ENCODE peak calls at places on chromosome 20, in six cellular contexts. One of them, this sample, is unnamed.

GRCh38 chr20:51712501-51713212 is 55.5 kb downstream of the ATP9A start:
- DNase-seq in cardiac fibroblast: peak; percentile 49
- DNase-seq in mucosa of descending colon: no peak
- DNase-seq in CD8-positive, alpha-beta T cell: no peak
- DNase-seq in AG04450: no peak
- DNase-seq in HFF-Myc: no peak
- DNase-seq in this sample: peak; percentile 34

GRCh38 chr20:45781391-45781931 is 10.2 kb downstream of the WFDC3 start:
- DNase-seq in cardiac fibroblast: peak; percentile 90
- DNase-seq in mucosa of descending colon: no peak
- DNase-seq in CD8-positive, alpha-beta T cell: no peak
- DNase-seq in AG04450: peak; percentile 83
- DNase-seq in HFF-Myc: peak; percentile 95
- DNase-seq in this sample: peak; percentile 99

GRCh38 chr20:35199696-35200095 is 26.8 kb upstream of the MMP24 start:
- DNase-seq in cardiac fibroblast: peak; percentile 70
- DNase-seq in mucosa of descending colon: no peak
- DNase-seq in CD8-positive, alpha-beta T cell: no peak
- DNase-seq in AG04450: no peak
- DNase-seq in HFF-Myc: no peak
- DNase-seq in this sample: peak; percentile 53

GRCh38 chr20:16580127-16580526 is 6.9 kb upstream of the KIF16B start:
- DNase-seq in cardiac fibroblast: peak; percentile 79
- DNase-seq in mucosa of descending colon: no peak
- DNase-seq in CD8-positive, alpha-beta T cell: no peak
- DNase-seq in AG04450: no peak
- DNase-seq in HFF-Myc: no peak
- DNase-seq in this sample: peak; percentile 60

GRCh38 chr20:50750145-50750671 is 18.8 kb downstream of the PARD6B start:
- DNase-seq in cardiac fibroblast: no peak
- DNase-seq in mucosa of descending colon: no peak
- DNase-seq in CD8-positive, alpha-beta T cell: no peak
- DNase-seq in AG04450: no peak
- DNase-seq in HFF-Myc: no peak
- DNase-seq in this sample: no peak

GRCh38 chr20:33392016-33392415 is 9.3 kb downstream of the CDK5RAP1 start:
- DNase-seq in cardiac fibroblast: peak; percentile 67
- DNase-seq in mucosa of descending colon: no peak
- DNase-seq in CD8-positive, alpha-beta T cell: no peak
- DNase-seq in AG04450: peak; percentile 24
- DNase-seq in HFF-Myc: peak; percentile 73
- DNase-seq in this sample: peak; percentile 83

GRCh38 chr20:17562804-17563305 is 7.0 kb upstream of the DSTN start:
- DNase-seq in cardiac fibroblast: peak; percentile 81
- DNase-seq in mucosa of descending colon: no peak
- DNase-seq in CD8-positive, alpha-beta T cell: no peak
- DNase-seq in AG04450: no peak
- DNase-seq in HFF-Myc: no peak
- DNase-seq in this sample: peak; percentile 85

GRCh38 chr20:40607927-40608326 is 81.1 kb downstream of the MAFB start:
- DNase-seq in cardiac fibroblast: no peak
- DNase-seq in mucosa of descending colon: no peak
- DNase-seq in CD8-positive, alpha-beta T cell: no peak
- DNase-seq in AG04450: no peak
- DNase-seq in HFF-Myc: no peak
- DNase-seq in this sample: no peak

GRCh38 chr20:39067526-39068216 is 105.5 kb downstream of the DHX35 start:
- DNase-seq in cardiac fibroblast: peak; percentile 63
- DNase-seq in mucosa of descending colon: no peak
- DNase-seq in CD8-positive, alpha-beta T cell: no peak
- DNase-seq in AG04450: peak; percentile 16
- DNase-seq in HFF-Myc: no peak
- DNase-seq in this sample: peak; percentile 23

GRCh38 chr20:987677-988076 is 14.4 kb downstream of the RSPO4 start:
- DNase-seq in cardiac fibroblast: no peak
- DNase-seq in mucosa of descending colon: no peak
- DNase-seq in CD8-positive, alpha-beta T cell: no peak
- DNase-seq in AG04450: no peak
- DNase-seq in HFF-Myc: no peak
- DNase-seq in this sample: no peak

GRCh38 chr20:10643560-10643873 is 30.3 kb downstream of the JAG1 start:
- DNase-seq in cardiac fibroblast: no peak
- DNase-seq in mucosa of descending colon: no peak
- DNase-seq in CD8-positive, alpha-beta T cell: no peak
- DNase-seq in AG04450: no peak
- DNase-seq in HFF-Myc: no peak
- DNase-seq in this sample: no peak

GRCh38 chr20:51696304-51697118 is 71.7 kb downstream of the ATP9A start:
- DNase-seq in cardiac fibroblast: peak; percentile 20
- DNase-seq in mucosa of descending colon: no peak
- DNase-seq in CD8-positive, alpha-beta T cell: no peak
- DNase-seq in AG04450: no peak
- DNase-seq in HFF-Myc: no peak
- DNase-seq in this sample: peak; percentile 70

GRCh38 chr20:9348316-9348715 is 166.1 kb upstream of the LAMP5 start:
- DNase-seq in cardiac fibroblast: no peak
- DNase-seq in mucosa of descending colon: no peak
- DNase-seq in CD8-positive, alpha-beta T cell: no peak
- DNase-seq in AG04450: no peak
- DNase-seq in HFF-Myc: no peak
- DNase-seq in this sample: no peak

GRCh38 chr20:32526125-32526524 is 59.0 kb downstream of the NOL4L start:
- DNase-seq in cardiac fibroblast: no peak
- DNase-seq in mucosa of descending colon: peak; percentile 1
- DNase-seq in CD8-positive, alpha-beta T cell: no peak
- DNase-seq in AG04450: no peak
- DNase-seq in HFF-Myc: no peak
- DNase-seq in this sample: no peak

GRCh38 chr20:47296950-47297349 is 59.5 kb downstream of the ZMYND8 start:
- DNase-seq in cardiac fibroblast: peak; percentile 43
- DNase-seq in mucosa of descending colon: no peak
- DNase-seq in CD8-positive, alpha-beta T cell: no peak
- DNase-seq in AG04450: no peak
- DNase-seq in HFF-Myc: no peak
- DNase-seq in this sample: peak; percentile 25

GRCh38 chr20:10761232-10761631 is 87.4 kb upstream of the JAG1 start:
- DNase-seq in cardiac fibroblast: peak; percentile 92
- DNase-seq in mucosa of descending colon: no peak
- DNase-seq in CD8-positive, alpha-beta T cell: no peak
- DNase-seq in AG04450: peak; percentile 67
- DNase-seq in HFF-Myc: no peak
- DNase-seq in this sample: peak; percentile 24

GRCh38 chr20:19991826-19992225 is 25.3 kb upstream of the NAA20 start:
- DNase-seq in cardiac fibroblast: no peak
- DNase-seq in mucosa of descending colon: no peak
- DNase-seq in CD8-positive, alpha-beta T cell: no peak
- DNase-seq in AG04450: no peak
- DNase-seq in HFF-Myc: no peak
- DNase-seq in this sample: no peak

GRCh38 chr20:51162015-51162414 is 139.1 kb upstream of the KCNG1 start:
- DNase-seq in cardiac fibroblast: no peak
- DNase-seq in mucosa of descending colon: no peak
- DNase-seq in CD8-positive, alpha-beta T cell: no peak
- DNase-seq in AG04450: no peak
- DNase-seq in HFF-Myc: no peak
- DNase-seq in this sample: no peak

GRCh38 chr20:11296221-11296620 is 621.5 kb upstream of the BTBD3 start:
- DNase-seq in cardiac fibroblast: no peak
- DNase-seq in mucosa of descending colon: no peak
- DNase-seq in CD8-positive, alpha-beta T cell: no peak
- DNase-seq in AG04450: no peak
- DNase-seq in HFF-Myc: no peak
- DNase-seq in this sample: no peak

GRCh38 chr20:14657231-14657630 is 319.8 kb upstream of the FLRT3 start:
- DNase-seq in cardiac fibroblast: no peak
- DNase-seq in mucosa of descending colon: no peak
- DNase-seq in CD8-positive, alpha-beta T cell: no peak
- DNase-seq in AG04450: no peak
- DNase-seq in HFF-Myc: no peak
- DNase-seq in this sample: peak; percentile 28

DNA sequence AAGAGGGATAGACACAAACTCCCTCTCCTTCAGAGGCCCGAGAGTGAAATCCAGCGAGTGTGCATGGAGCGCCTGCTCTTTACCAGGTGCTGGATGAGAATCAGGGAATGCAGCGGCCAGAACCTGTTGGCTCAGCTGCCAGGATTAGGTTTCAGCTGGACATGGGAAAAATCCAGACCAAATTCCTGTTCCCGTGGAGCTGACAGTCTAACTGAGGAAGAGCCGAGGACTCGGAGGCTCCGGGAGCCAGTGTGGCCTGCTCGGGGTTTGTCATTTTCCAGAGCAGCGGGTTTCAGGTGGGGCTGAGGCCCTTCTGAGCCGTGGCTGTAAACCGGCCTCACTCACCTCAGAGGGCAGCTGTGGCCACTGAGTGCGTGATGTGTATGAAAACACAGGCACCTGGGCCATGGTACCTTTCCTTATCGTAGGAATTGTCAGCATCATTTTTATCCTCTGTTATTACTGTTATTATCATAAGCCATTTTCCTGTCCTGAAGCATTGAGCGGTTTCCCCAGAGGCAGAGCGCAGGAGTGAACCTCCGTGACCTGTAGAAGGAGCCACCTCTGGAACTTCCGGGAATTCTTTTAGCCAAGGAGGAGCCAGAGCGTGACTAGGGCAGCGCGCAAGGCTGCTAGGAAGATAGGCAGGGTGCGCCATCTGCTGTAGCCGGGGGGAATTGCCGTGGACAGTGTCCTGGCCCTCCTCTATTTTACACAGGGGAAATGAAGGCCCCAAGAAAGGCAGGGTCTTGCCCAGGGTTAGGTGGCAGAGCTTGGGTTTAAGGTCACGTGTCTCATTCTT is 27.3 kb downstream of the PKIG start:
- DNase-seq in cardiac fibroblast: peak; percentile 91
- DNase-seq in mucosa of descending colon: peak; percentile 93
- DNase-seq in CD8-positive, alpha-beta T cell: peak; percentile 93
- DNase-seq in AG04450: peak; percentile 55
- DNase-seq in HFF-Myc: peak; percentile 73
- DNase-seq in this sample: peak; percentile 87
- H3K4me3 ChIP-seq in cardiac fibroblast: no peak overlapping the region
- H3K4me3 ChIP-seq in mucosa of descending colon: no peak overlapping the region
- H3K4me3 ChIP-seq in CD8-positive, alpha-beta T cell: peak overlapping the region; percentile 5
- H3K4me3 ChIP-seq in AG04450: no peak overlapping the region
- H3K4me3 ChIP-seq in HFF-Myc: no peak overlapping the region
- H3K4me3 ChIP-seq in this sample: no peak overlapping the region

GRCh38 chr20:58892126-58892931 is 39.8 kb downstream of the GNAS start:
- DNase-seq in cardiac fibroblast: peak; percentile 61
- DNase-seq in mucosa of descending colon: peak; percentile 82
- DNase-seq in CD8-positive, alpha-beta T cell: peak; percentile 83
- DNase-seq in AG04450: no peak
- DNase-seq in HFF-Myc: no peak
- DNase-seq in this sample: peak; percentile 65
- TF ChIP-seq CTCF in cardiac fibroblast: no peak
- TF ChIP-seq CTCF in mucosa of descending colon: no peak
- TF ChIP-seq CTCF in CD8-positive, alpha-beta T cell: no peak
- TF ChIP-seq CTCF in AG04450: no peak
- TF ChIP-seq CTCF in HFF-Myc: no peak
- TF ChIP-seq CTCF in this sample: no peak

DNA sequence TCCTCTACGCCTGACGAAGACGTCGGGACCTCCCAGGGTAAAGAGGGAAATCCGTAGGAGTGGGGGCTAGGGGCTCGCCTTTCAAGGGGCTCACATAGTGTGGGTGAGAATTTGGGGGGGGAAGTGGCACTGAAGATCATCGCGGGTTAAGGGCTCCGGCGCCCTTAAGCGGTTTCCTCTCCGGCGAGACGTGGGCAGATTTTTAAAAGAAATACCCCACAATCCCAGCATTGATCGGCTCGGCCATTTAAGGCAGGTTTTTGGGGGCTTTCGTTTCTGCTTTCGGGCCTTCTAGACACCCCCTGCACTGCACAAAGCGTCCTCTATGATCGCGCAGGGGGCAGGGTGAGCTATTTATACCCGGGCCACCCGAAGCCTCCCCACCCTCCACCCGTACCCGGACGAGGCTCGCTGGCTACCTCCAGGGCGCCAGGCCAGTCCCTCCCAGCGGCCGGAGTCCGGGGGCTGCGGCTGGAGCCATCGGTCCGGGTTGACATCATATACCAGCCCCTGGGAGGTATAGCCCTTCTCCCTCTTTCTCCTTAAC is 1.2 kb downstream of the NKX2-2 start:
- DNase-seq in cardiac fibroblast: no peak
- DNase-seq in mucosa of descending colon: no peak
- DNase-seq in CD8-positive, alpha-beta T cell: no peak
- DNase-seq in AG04450: no peak
- DNase-seq in HFF-Myc: no peak
- DNase-seq in this sample: no peak
- H3K4me3 ChIP-seq in cardiac fibroblast: no peak overlapping the region
- H3K4me3 ChIP-seq in mucosa of descending colon: no peak overlapping the region
- H3K4me3 ChIP-seq in CD8-positive, alpha-beta T cell: no peak overlapping the region
- H3K4me3 ChIP-seq in AG04450: peak overlapping the region; percentile 10
- H3K4me3 ChIP-seq in HFF-Myc: no peak overlapping the region
- H3K4me3 ChIP-seq in this sample: no peak overlapping the region

GRCh38 chr20:53210931-53211330 is 238.8 kb downstream of the TSHZ2 start:
- DNase-seq in cardiac fibroblast: no peak
- DNase-seq in mucosa of descending colon: no peak
- DNase-seq in CD8-positive, alpha-beta T cell: no peak
- DNase-seq in AG04450: no peak
- DNase-seq in HFF-Myc: no peak
- DNase-seq in this sample: no peak

GRCh38 chr20:53205046-53205445 is 232.9 kb downstream of the TSHZ2 start:
- DNase-seq in cardiac fibroblast: no peak
- DNase-seq in mucosa of descending colon: no peak
- DNase-seq in CD8-positive, alpha-beta T cell: no peak
- DNase-seq in AG04450: no peak
- DNase-seq in HFF-Myc: no peak
- DNase-seq in this sample: no peak

GRCh38 chr20:53212018-53212417 is 239.9 kb downstream of the TSHZ2 start:
- DNase-seq in cardiac fibroblast: no peak
- DNase-seq in mucosa of descending colon: no peak
- DNase-seq in CD8-positive, alpha-beta T cell: no peak
- DNase-seq in AG04450: no peak
- DNase-seq in HFF-Myc: no peak
- DNase-seq in this sample: no peak

GRCh38 chr20:53210041-53210440 is 237.9 kb downstream of the TSHZ2 start:
- DNase-seq in cardiac fibroblast: no peak
- DNase-seq in mucosa of descending colon: no peak
- DNase-seq in CD8-positive, alpha-beta T cell: no peak
- DNase-seq in AG04450: no peak
- DNase-seq in HFF-Myc: no peak
- DNase-seq in this sample: no peak

GRCh38 chr20:53208110-53208908 is 236.2 kb downstream of the TSHZ2 start:
- DNase-seq in cardiac fibroblast: no peak
- DNase-seq in mucosa of descending colon: no peak
- DNase-seq in CD8-positive, alpha-beta T cell: peak; percentile 52
- DNase-seq in AG04450: no peak
- DNase-seq in HFF-Myc: no peak
- DNase-seq in this sample: no peak
- TF ChIP-seq CTCF in cardiac fibroblast: no peak
- TF ChIP-seq CTCF in mucosa of descending colon: no peak
- TF ChIP-seq CTCF in CD8-positive, alpha-beta T cell: no peak
- TF ChIP-seq CTCF in AG04450: no peak
- TF ChIP-seq CTCF in HFF-Myc: no peak
- TF ChIP-seq CTCF in this sample: peak; percentile 13